ENCODE peak calls at places on chromosomes 3 and 15, in five cellular contexts. N, F, Y, S and G are unnamed samples.

GRCh38 chr3:153658151-153658550 is 463.0 kb upstream of the ARHGEF26 start:
- DNase-seq in Y (no peak), N (no peak), F (no peak), S (no peak), G (no peak)

GRCh38 chr3:156483961-156484787 is 70.7 kb downstream of the SSR3 start:
- DNase-seq in F (no peak), S (peak; percentile 77), N (peak; percentile 53), Y (no peak), G (no peak)

GRCh38 chr3:50616770-50617095 is 218 bp upstream of the MAPKAPK3 start:
- DNase-seq in Y (peak; percentile 83), S (peak; percentile 72), N (peak; percentile 95), F (peak; percentile 98), G (peak; percentile 97)

GRCh38 chr3:6220361-6220957 is 640.5 kb upstream of the GRM7 start:
- DNase-seq in S (no peak), N (no peak), F (no peak), Y (no peak), G (no peak)

GRCh38 chr3:162332344-162332743 is 835.7 kb downstream of the OTOL1 start:
- DNase-seq in N (no peak), Y (no peak), S (no peak), F (no peak), G (no peak)

GRCh38 chr3:195806211-195806915 is 5.4 kb downstream of the MUC4 start:
- DNase-seq in Y (no peak), F (no peak), S (no peak), N (no peak), G (peak; percentile 73)

GRCh38 chr3:14725015-14725431 is 50.1 kb downstream of the C3orf20 start:
- DNase-seq in N (no peak), Y (no peak), S (no peak), F (no peak), G (no peak)

GRCh38 chr3:164812042-164812441 is 266.3 kb downstream of the SI start:
- DNase-seq in F (no peak), Y (no peak), S (no peak), N (no peak), G (no peak)

GRCh38 chr3:49725906-49726681 is 2.3 kb upstream of the GMPPB start:
- DNase-seq in F (no peak), S (no peak), N (no peak), Y (no peak), G (no peak)

GRCh38 chr15:95442107-95442719 is 888.3 kb upstream of the NR2F2 start:
- DNase-seq in F (no peak), S (no peak), Y (no peak), N (no peak), G (no peak)

GRCh38 chr3:131903988-131904415 is 130.8 kb downstream of the CPNE4 start:
- DNase-seq in F (no peak), S (no peak), N (no peak), Y (peak; percentile 64), G (no peak)

GRCh38 chr15:61768131-61768530 is 292.1 kb downstream of the VPS13C start:
- DNase-seq in F (no peak), Y (no peak), N (no peak), S (no peak), G (no peak)

GRCh38 chr15:89777821-89778380 is 1.8 kb downstream of the MESP2 start:
- DNase-seq in F (no peak), N (no peak), S (no peak), Y (no peak), G (no peak)

GRCh38 chr3:23002846-23003800 is 200.0 kb upstream of the UBE2E2 start:
- DNase-seq in S (no peak), F (no peak), N (no peak), Y (no peak), G (no peak)

GRCh38 chr3:119380697-119381096 is 82.7 kb downstream of the TMEM39A start:
- DNase-seq in S (no peak), F (no peak), N (no peak), Y (no peak), G (no peak)

GRCh38 chr3:48851407-48851806 is 3.7 kb upstream of the PRKAR2A start:
- DNase-seq in S (no peak), N (no peak), Y (no peak), F (no peak), G (no peak)

GRCh38 chr15:74789741-74790079 is 7.8 kb downstream of the CSK start:
- DNase-seq in F (no peak), S (no peak), Y (no peak), N (no peak), G (no peak)

GRCh38 chr3:49701388-49702077 is 12.2 kb downstream of the RNF123 start:
- DNase-seq in S (no peak), N (no peak), Y (peak; percentile 24), F (peak; percentile 86), G (peak; percentile 85)

GRCh38 chr15:39919396-39919739 is 698 bp downstream of the GPR176 start:
- DNase-seq in F (no peak), N (no peak), Y (no peak), S (no peak), G (no peak)

GRCh38 chr3:177124882-177125281 is 72.4 kb downstream of the TBL1XR1 start:
- DNase-seq in Y (no peak), S (no peak), F (no peak), N (no peak), G (no peak)

GRCh38 chr3:129428382-129429079 is at the start of gene EFCAB12:
- DNase-seq in Y (peak; percentile 77), F (peak; percentile 98), S (no peak), N (peak; percentile 92), G (peak; percentile 97)

GRCh38 chr3:138461246-138461645 is 26.8 kb downstream of the ESYT3 start:
- DNase-seq in S (no peak), Y (no peak), N (no peak), F (peak; percentile 38), G (no peak)

GRCh38 chr3:89525597-89525996 is 418.2 kb downstream of the EPHA3 start:
- DNase-seq in S (no peak), F (no peak), Y (no peak), N (no peak), G (no peak)

GRCh38 chr3:89527736-89528335 is 420.4 kb downstream of the EPHA3 start:
- DNase-seq in Y (no peak), F (no peak), S (no peak), N (no peak), G (no peak)

GRCh38 chr3:89521328-89521727 is 413.9 kb downstream of the EPHA3 start:
- DNase-seq in Y (no peak), F (no peak), S (no peak), N (no peak), G (no peak)

DNA sequence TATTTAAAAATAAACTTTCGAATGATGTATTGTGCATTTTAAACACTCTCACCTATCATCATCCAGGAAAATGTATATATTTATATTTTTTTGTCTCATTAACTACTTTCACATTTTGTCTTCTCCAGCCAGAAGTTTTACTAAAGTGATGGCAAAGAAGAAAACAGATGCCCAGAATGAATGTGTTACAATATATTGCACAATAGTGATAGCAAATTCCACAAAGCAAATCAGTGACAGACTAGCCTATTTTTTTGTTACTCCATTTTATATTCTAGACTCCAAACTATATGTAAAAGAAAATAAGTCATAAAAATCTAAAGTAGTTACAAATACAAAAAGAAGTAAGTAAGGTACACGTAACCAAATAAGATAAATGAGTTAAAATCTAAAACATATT is 414.7 kb downstream of the EPHA3 start:
- DNase-seq in N (no peak), F (no peak), S (no peak), Y (no peak), G (no peak)
- TF ChIP-seq SP1 in N (no peak), F (no peak), S (no peak), Y (no peak), G (no peak)

GRCh38 chr3:3605181-3605580 is 194.1 kb upstream of the LRRN1 start:
- DNase-seq in Y (no peak), F (no peak), N (no peak), S (no peak), G (no peak)
- TF ChIP-seq ATF2 in Y (no peak), F (no peak), N (no peak), S (no peak), G (no peak)

GRCh38 chr3:114645392-114645791 is 351.6 kb downstream of the TIGIT start:
- DNase-seq in Y (peak; percentile 1), N (no peak), S (no peak), F (no peak), G (no peak)
- TF ChIP-seq SP1 in Y (no peak), N (no peak), S (no peak), F (no peak), G (no peak)

DNA sequence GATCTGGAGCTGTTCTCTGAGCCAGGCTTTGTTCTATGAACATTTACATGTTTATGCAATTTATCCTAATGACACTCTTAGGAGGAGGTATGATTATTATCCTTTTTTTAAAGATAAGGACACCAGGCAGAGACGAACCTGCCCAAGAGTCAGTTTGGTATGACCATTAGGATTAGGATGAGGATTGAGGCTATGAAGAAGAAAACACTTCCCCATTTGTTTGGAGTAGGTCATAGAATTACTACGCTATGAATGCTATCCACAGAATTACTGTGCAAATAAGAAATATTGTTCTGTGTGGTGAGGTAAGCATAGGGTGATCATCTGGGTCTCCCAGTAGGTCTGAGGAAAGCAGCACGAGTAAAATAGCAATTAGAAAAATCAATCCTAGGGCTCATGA is 24.0 kb downstream of the EIF4E3 start:
- DNase-seq in N (no peak), S (no peak), F (no peak), Y (no peak), G (no peak)
- TF ChIP-seq ATF2 in N (no peak), S (no peak), F (no peak), Y (no peak), G (no peak)

DNA sequence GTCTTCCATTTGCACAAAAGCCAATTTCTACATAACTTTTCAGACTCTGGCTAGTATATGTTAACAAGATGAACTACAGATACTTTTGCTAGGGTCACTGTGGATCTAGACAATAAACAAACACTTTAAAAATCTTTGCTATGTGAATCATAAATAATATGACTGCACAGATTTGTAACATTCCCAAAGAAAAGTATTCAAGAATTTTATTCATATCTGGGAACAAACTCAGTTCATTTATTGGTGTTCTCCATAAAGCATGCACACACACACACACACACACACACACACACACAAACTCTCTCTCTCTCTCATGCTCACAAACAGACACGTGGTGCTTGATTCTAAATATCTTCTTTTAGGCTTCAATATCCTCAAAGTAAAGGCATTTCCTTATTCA is 18.8 kb upstream of the THRB start:
- DNase-seq in F (no peak), Y (no peak), S (no peak), N (no peak), G (no peak)
- TF ChIP-seq SP1 in F (no peak), Y (no peak), S (no peak), N (no peak), G (no peak)

GRCh38 chr3:12175844-12176453 is 17.2 kb upstream of the TIMP4 start:
- DNase-seq in Y (peak; percentile 52), S (no peak), F (peak; percentile 78), N (peak; percentile 69), G (peak; percentile 76)
- TF ChIP-seq ATF2 in Y (no peak), S (no peak), F (no peak), N (no peak), G (no peak)

DNA sequence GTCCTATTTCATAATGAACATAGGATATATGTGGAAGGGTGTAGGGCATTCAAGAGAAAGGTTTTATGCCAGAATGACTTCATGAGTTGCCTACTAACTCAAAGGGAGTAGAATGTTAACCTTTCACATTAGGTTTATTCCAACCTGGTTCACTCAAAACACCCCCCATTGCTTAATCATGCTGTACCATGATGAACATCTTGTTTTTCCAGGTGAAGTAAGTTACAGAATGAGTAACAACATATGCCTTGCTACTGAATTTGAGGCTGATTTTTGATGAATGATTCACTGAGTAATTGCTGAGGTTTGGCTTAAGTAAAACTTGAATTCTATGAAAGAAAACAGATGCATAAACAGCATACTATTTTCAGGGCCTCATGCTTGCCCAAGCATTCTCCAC is 5.9 kb upstream of the CLDN16 start:
- DNase-seq in Y (no peak), F (no peak), S (no peak), N (no peak), G (no peak)
- TF ChIP-seq SP1 in Y (no peak), F (no peak), S (no peak), N (no peak), G (no peak)